ENCODE peak calls at places on chromosomes 5 and 9, in eight cellular contexts. X, B, D, I, O, Y, H and F are unnamed samples.

GRCh38 chr5:154593091-154593490 is 115.1 kb upstream of the HAND1 start:
- DNase-seq in X (no peak), B (no peak), D (no peak), I (no peak), O (no peak), Y (no peak), H (no peak), F (no peak)

GRCh38 chr5:177132504-177133118 is 962 bp upstream of the NSD1 start:
- DNase-seq in X (peak; percentile 36), B (no peak), D (no peak), I (no peak), O (no peak), Y (no peak), H (no peak), F (peak; percentile 30)

GRCh38 chr9:123410281-123410910 is 54.4 kb downstream of the CRB2 start:
- DNase-seq in X (no peak), B (no peak), D (no peak), I (no peak), O (no peak), Y (no peak), H (no peak), F (no peak)

GRCh38 chr5:115601709-115602584 is at the start of gene TICAM2:
- DNase-seq in X (peak; percentile 29), B (peak; percentile 81), D (no peak), I (peak; percentile 85), O (peak; percentile 48), Y (no peak), H (peak; percentile 56), F (peak; percentile 60)

GRCh38 chr5:69288069-69288468 is 44.5 kb downstream of the CCDC125 start:
- DNase-seq in X (no peak), B (no peak), D (no peak), I (no peak), O (no peak), Y (no peak), H (no peak), F (no peak)

GRCh38 chr5:23419115-23419514 is 88.3 kb upstream of the PRDM9 start:
- DNase-seq in X (no peak), B (no peak), D (no peak), I (no peak), O (no peak), Y (no peak), H (no peak), F (no peak)

GRCh38 chr9:117044241-117044640 is 357.1 kb downstream of the TRIM32 start:
- DNase-seq in X (no peak), B (no peak), D (no peak), I (no peak), O (no peak), Y (no peak), H (no peak), F (no peak)

GRCh38 chr9:6926436-6926835 is 168.7 kb downstream of the KDM4C start:
- DNase-seq in X (no peak), B (no peak), D (no peak), I (no peak), O (no peak), Y (no peak), H (no peak), F (peak; percentile 19)

GRCh38 chr5:63263409-63263808 is 684.8 kb downstream of the LRRC70 start:
- DNase-seq in X (no peak), B (no peak), D (no peak), I (no peak), O (no peak), Y (no peak), H (no peak), F (no peak)

GRCh38 chr5:39759696-39760095 is 334.9 kb upstream of the DAB2 start:
- DNase-seq in X (no peak), B (no peak), D (no peak), I (no peak), O (no peak), Y (no peak), H (no peak), F (no peak)

GRCh38 chr9:88322906-88323566 is 65.2 kb upstream of the SPIN1 start:
- DNase-seq in X (no peak), B (no peak), D (no peak), I (no peak), O (no peak), Y (no peak), H (no peak), F (no peak)

GRCh38 chr9:68711281-68711680 is 6.2 kb downstream of the PIP5K1B start:
- DNase-seq in X (no peak), B (no peak), D (no peak), I (no peak), O (no peak), Y (no peak), H (no peak), F (no peak)

GRCh38 chr9:100637787-100638186 is 59.9 kb downstream of the CAVIN4 start:
- DNase-seq in X (no peak), B (no peak), D (no peak), I (no peak), O (no peak), Y (no peak), H (no peak), F (no peak)

DNA sequence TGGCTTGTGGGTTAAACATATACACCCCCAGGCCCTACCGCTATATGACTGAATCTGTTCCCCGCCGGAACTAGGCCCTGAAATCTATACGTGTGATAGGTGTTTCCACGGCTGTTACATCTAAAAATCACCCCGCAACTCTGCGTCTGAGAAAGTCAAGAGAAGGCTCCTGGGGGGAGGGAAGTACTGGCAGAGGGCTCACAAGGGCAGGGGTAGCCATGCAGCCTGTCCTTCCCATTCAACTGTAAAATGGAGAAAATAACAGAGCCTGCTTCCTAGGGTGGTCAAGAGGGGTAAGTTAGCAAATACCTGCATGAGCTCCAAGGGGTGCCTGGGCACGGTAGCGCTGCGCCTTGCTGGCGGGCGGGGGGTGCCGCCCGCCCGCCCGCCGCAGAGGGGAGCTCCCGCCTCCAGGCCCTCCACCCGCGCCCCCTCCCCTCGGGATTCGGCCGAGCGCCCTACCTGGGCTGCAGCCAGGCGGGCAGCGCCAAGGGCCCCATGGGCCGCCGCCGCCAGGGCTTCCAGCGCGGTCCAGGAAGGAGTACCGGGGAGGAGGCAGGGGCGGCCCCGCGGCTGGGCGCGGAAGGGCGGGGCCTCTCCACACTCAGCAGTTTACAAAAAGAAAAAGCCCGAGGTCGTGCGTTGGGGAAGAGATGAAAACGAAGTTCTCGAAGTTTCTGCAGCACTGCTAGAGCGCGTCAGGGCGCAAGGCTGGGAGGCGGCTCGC is at the start of gene HACD4:
- DNase-seq in X (peak; percentile 31), B (peak; percentile 69), D (no peak), I (peak; percentile 85), O (no peak), Y (no peak), H (peak; percentile 63), F (peak; percentile 90)
- TF ChIP-seq POLR2A in X (no peak), B (no peak), D (no peak), I (no peak), O (no peak), Y (no peak), H (no peak), F (peak; percentile 28)

GRCh38 chr9:1294641-1295040 is 244.5 kb downstream of the DMRT2 start:
- DNase-seq in X (no peak), B (no peak), D (no peak), I (no peak), O (no peak), Y (no peak), H (no peak), F (no peak)

GRCh38 chr9:1298027-1298426 is 247.9 kb downstream of the DMRT2 start:
- DNase-seq in X (no peak), B (no peak), D (no peak), I (no peak), O (no peak), Y (no peak), H (no peak), F (no peak)

DNA sequence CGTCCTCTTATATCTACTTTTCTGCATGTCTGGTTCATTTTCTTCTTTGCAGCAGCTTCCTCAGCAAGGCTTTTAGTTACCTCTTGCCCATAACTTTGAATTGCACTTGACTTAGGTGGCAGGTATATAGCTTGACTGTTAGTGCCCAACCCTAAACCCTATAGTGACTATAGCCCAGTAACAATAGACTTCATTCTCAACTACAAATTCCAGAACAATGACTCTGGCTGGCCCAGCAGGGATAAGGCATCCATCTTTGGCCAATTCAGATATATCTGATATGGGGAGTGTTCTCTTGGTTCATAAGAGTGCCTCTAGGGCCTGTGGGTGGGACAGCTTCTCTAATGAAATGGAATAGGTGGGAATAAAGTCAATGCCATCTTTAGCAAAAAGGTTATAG is 246.2 kb downstream of the DMRT2 start:
- DNase-seq in X (no peak), B (no peak), D (no peak), I (no peak), O (no peak), Y (no peak), H (no peak), F (no peak)
- H3K9me3 ChIP-seq in X (no peaks in the 10 kb centered on the region), B (no peaks in the 10 kb centered on the region), D (peaks cover 21% of the 10 kb centered on the region), I (no peaks in the 10 kb centered on the region), O (no peaks in the 10 kb centered on the region), Y (no peaks in the 10 kb centered on the region), H (no peaks in the 10 kb centered on the region), F (no peaks in the 10 kb centered on the region)

DNA sequence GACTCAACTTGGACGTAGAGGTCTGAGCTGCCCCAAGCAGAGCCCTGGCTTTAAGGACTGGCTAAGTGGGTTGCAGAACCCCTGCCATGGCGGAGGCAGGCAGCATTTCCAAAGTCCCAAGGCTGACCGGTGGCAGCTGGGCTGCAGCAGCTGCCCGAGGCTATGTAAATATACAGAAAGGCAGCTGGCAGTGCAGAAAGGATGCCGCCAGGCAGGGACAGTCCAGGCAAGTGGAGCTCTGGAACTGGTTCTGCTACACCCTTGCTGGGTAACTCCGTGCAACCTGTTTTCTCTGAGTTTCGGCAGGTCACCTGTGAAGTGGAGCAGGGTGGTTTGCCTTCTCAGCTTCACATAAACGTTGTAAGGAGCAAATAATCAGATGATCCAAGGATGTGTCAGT is 46.0 kb downstream of the SHB start:
- DNase-seq in X (peak; percentile 63), B (no peak), D (no peak), I (no peak), O (no peak), Y (no peak), H (peak; percentile 82), F (peak; percentile 85)
- TF ChIP-seq POLR2A in X (no peak), B (no peak), D (no peak), I (no peak), O (no peak), Y (no peak), H (no peak), F (no peak)

GRCh38 chr9:92846662-92847145 is 31.1 kb downstream of the ZNF484 start:
- DNase-seq in X (no peak), B (no peak), D (no peak), I (no peak), O (no peak), Y (no peak), H (no peak), F (no peak)
- H3K9me3 ChIP-seq in X (peaks cover 87% of the 10 kb centered on the region), B (no peaks in the 10 kb centered on the region), D (peaks cover 27% of the 10 kb centered on the region), I (peaks cover 20% of the 10 kb centered on the region), O (peaks cover 21% of the 10 kb centered on the region), Y (peaks cover 12% of the 10 kb centered on the region), H (peaks cover 96% of the 10 kb centered on the region), F (no peaks in the 10 kb centered on the region)